ENCODE peak calls at places on chromosomes 16 and 17, in five cellular contexts. A, D, K, J and E are unnamed samples.

GRCh38 chr17:42774066-42774750 is 959 bp downstream of the VPS25 start:
- DNase-seq in A (no peak), D (no peak), K (peak), J (no peak), E (no peak)

GRCh38 chr17:75878174-75878998 is at the start of gene TRIM47:
- DNase-seq in A (peak), D (no peak), K (no peak), J (peak), E (no peak)

GRCh38 chr16:17723735-17724134 is 253.0 kb upstream of the XYLT1 start:
- DNase-seq in A (no peak), D (no peak), K (no peak), J (no peak), E (no peak)

GRCh38 chr17:16934133-16934795 is 37.7 kb downstream of the TNFRSF13B start:
- DNase-seq in A (no peak), D (no peak), K (no peak), J (no peak), E (no peak)

GRCh38 chr16:15759070-15759469 is 97.8 kb downstream of the MYH11 start:
- DNase-seq in A (no peak), D (no peak), K (no peak), J (no peak), E (no peak)

GRCh38 chr17:43536236-43537088 is 9.7 kb downstream of the ETV4 start:
- DNase-seq in A (peak), D (no peak), K (no peak), J (peak), E (no peak)

GRCh38 chr16:50153648-50154368 is 702 bp downstream of the TENT4B start:
- DNase-seq in A (peak), D (no peak), K (no peak), J (no peak), E (no peak)

GRCh38 chr16:22282254-22282892 is 14.8 kb upstream of the POLR3E start:
- DNase-seq in A (no peak), D (no peak), K (no peak), J (no peak), E (no peak)

GRCh38 chr17:48486557-48486956 is 44.3 kb downstream of the HOXB1 start:
- DNase-seq in A (peak), D (no peak), K (peak), J (no peak), E (peak)

GRCh38 chr16:27432600-27432957 is 30.6 kb downstream of the IL21R start:
- DNase-seq in A (peak), D (peak), K (peak), J (peak), E (no peak)

GRCh38 chr17:81879121-81879520 is 8.0 kb upstream of the ARHGDIA start:
- DNase-seq in A (no peak), D (no peak), K (no peak), J (no peak), E (no peak)

GRCh38 chr16:88747588-88748301 is 37.3 kb downstream of the PIEZO1 start:
- DNase-seq in A (peak), D (no peak), K (no peak), J (peak), E (no peak)

GRCh38 chr17:3887811-3888210 is 5.0 kb downstream of the CAMKK1 start:
- DNase-seq in A (no peak), D (no peak), K (no peak), J (no peak), E (no peak)

GRCh38 chr16:20937736-20938135 is 37.2 kb downstream of the LYRM1 start:
- DNase-seq in A (no peak), D (no peak), K (no peak), J (no peak), E (no peak)

GRCh38 chr16:53754938-53755910 is 51.3 kb downstream of the FTO start:
- DNase-seq in A (peak), D (no peak), K (no peak), J (no peak), E (no peak)

GRCh38 chr17:1649844-1650409 is at the start of gene RILP:
- DNase-seq in A (peak), D (no peak), K (no peak), J (peak), E (no peak)

GRCh38 chr17:79977711-79978544 is 57.7 kb downstream of the TBC1D16 start:
- DNase-seq in A (no peak), D (no peak), K (no peak), J (peak), E (no peak)

GRCh38 chr16:89616576-89617437 is 3.4 kb downstream of the DPEP1 start:
- DNase-seq in A (no peak), D (no peak), K (no peak), J (no peak), E (no peak)

GRCh38 chr16:7408700-7409340 is 76.2 kb downstream of the RBFOX1 start:
- DNase-seq in A (no peak), D (no peak), K (no peak), J (no peak), E (no peak)

GRCh38 chr17:61568219-61569072 is 22.6 kb downstream of the NACA2 start:
- DNase-seq in A (no peak), D (no peak), K (no peak), J (no peak), E (no peak)

GRCh38 chr17:17215575-17215974 is 9.4 kb upstream of the PLD6 start:
- DNase-seq in A (no peak), D (no peak), K (no peak), J (no peak), E (no peak)

GRCh38 chr17:59513934-59514841 is 51.2 kb upstream of the DHX40 start:
- DNase-seq in A (peak), D (no peak), K (no peak), J (no peak), E (no peak)

GRCh38 chr17:31802502-31802901 is 56.5 kb downstream of the COPRS start:
- DNase-seq in A (no peak), D (no peak), K (no peak), J (no peak), E (no peak)

GRCh38 chr17:53058031-53058430 is 764.7 kb upstream of the KIF2B start:
- DNase-seq in A (no peak), D (no peak), K (no peak), J (no peak), E (no peak)

GRCh38 chr17:2111691-2112090 is 56.8 kb downstream of the HIC1 start:
- DNase-seq in A (peak), D (no peak), K (peak), J (no peak), E (no peak)

GRCh38 chr17:39208893-39209292 is 8.8 kb downstream of the RPL19 start:
- DNase-seq in A (no peak), D (peak), K (no peak), J (no peak), E (no peak)

GRCh38 chr16:86730086-86730485 is 151.7 kb downstream of the FOXL1 start:
- DNase-seq in A (no peak), D (no peak), K (no peak), J (no peak), E (no peak)
- TF ChIP-seq CTCF in A (no peak), D (no peak), K (no peak), J (no peak), E (no peak)

DNA sequence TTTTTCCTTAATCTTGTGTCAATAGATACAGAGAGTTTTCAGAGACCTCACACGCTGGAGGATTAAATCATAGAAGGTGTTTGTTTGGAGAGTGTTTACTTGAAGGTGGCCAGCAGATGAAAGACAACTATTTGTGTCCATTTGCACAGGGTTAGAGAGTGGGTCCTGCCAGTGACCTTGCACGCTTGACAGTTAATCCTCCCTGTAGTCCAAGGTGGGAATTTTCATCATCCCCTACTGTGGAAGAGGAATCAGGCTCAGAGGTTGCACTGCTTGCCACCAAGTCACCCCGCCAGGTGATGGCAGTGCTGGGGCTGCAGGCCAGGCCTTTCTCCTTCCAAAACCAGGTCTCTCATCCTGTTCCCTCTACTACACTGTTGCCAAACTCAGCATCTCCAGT is 12.3 kb downstream of the CDH1 start:
- DNase-seq in A (no peak), D (no peak), K (no peak), J (peak), E (no peak)
- TF ChIP-seq CTCF in A (no peak), D (no peak), K (no peak), J (peak), E (no peak)

GRCh38 chr16:85227924-85228462 is 115.7 kb upstream of the CIBAR2 start:
- DNase-seq in A (peak), D (no peak), K (peak), J (no peak), E (no peak)
- TF ChIP-seq CTCF in A (peak), D (no peak), K (no peak), J (peak), E (peak)

GRCh38 chr17:6666077-6666521 is 14.5 kb downstream of the C17orf100 start:
- DNase-seq in A (peak), D (no peak), K (peak), J (peak), E (peak)
- TF ChIP-seq CTCF in A (peak), D (no peak), K (peak), J (peak), E (peak)

GRCh38 chr16:9114842-9115241 is 23.4 kb downstream of the HAPSTR1 start:
- DNase-seq in A (no peak), D (no peak), K (no peak), J (no peak), E (no peak)
- TF ChIP-seq CTCF in A (no peak), D (no peak), K (peak), J (peak), E (no peak)

DNA sequence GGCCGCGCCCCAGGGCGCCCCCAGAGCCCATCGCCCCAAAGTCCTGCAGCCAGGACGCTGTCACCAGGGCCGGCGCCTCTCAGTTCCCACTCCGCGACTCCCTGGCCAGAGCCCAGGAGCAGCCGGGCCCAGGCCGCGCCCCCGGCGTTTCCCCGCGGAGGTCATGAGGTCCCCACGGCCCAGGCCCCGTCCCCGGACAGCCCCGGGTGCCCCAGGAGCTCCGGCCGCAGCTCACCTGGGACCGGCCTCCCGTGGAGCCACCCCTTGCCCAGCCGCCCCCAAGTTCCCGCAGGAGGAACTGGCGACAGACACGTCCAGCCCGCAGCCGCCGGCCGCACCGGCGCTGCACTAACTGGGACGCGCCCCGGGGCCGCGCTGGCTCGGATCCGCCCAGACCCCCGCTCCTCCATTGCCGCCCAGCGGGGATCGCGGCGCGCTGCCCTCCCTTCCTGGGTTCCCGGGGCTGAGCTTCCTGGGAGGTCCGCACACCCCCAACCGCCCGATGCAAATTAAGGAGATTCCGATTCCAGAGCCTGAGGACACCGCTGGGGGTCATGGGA is 9.7 kb downstream of the AHSP start:
- DNase-seq in A (peak), D (no peak), K (no peak), J (peak), E (no peak)
- TF ChIP-seq CTCF in A (no peak), D (no peak), K (no peak), J (no peak), E (no peak)